ENCODE peak calls at places on chromosomes 12 and 14, in six cellular contexts. K is HepG2, U is K562, P is A549, G is upper lobe of left lung, Q is GM12878. B is an unnamed sample. For H3K4me1, the result is how much of the 10 kb centered on the place peaks cover.

GRCh38 chr12:118467576-118467975 is 91.2 kb downstream of the SUDS3 start:
- ATAC-seq in K (no peak), U (no peak), P (no peak), G (no peak), Q (no peak), B (no peak)

GRCh38 chr14:55265197-55265596 is 6.0 kb upstream of the FBXO34 start:
- ATAC-seq in K (no peak), U (peak), P (no peak), G (no peak), Q (peak), B (no peak)

GRCh38 chr12:44858456-44858855 is 17.7 kb downstream of the NELL2 start:
- ATAC-seq in K (no peak), U (no peak), P (no peak), G (no peak), Q (no peak), B (no peak)

GRCh38 chr12:69838086-69838440 is 13.0 kb downstream of the MYRFL start:
- ATAC-seq in K (no peak), U (no peak), P (no peak), G (no peak), Q (no peak), B (no peak)

GRCh38 chr12:69388371-69388770 is 28.8 kb downstream of the YEATS4 start:
- ATAC-seq in K (peak), U (peak), P (peak), G (no peak), Q (peak), B (no peak)

GRCh38 chr12:9327307-9327706 is 119.1 kb upstream of the PZP start:
- ATAC-seq in K (no peak), U (no peak), P (no peak), G (no peak), Q (no peak), B (no peak)

GRCh38 chr14:72758993-72759392 is 134.9 kb downstream of the DPF3 start:
- ATAC-seq in K (no peak), U (no peak), P (no peak), G (no peak), Q (no peak), B (no peak)

GRCh38 chr12:118979763-118980406 is 1.5 kb upstream of the SRRM4 start:
- ATAC-seq in K (peak), U (peak), P (peak), G (peak), Q (peak), B (no peak)

GRCh38 chr14:96931751-96932150 is 134.6 kb downstream of the VRK1 start:
- ATAC-seq in K (no peak), U (no peak), P (no peak), G (no peak), Q (no peak), B (no peak)

GRCh38 chr14:92942136-92942535 is 19.2 kb downstream of the CHGA start:
- ATAC-seq in K (no peak), U (no peak), P (no peak), G (no peak), Q (no peak), B (no peak)

GRCh38 chr12:114760151-114760877 is 76.3 kb upstream of the TBX3 start:
- ATAC-seq in K (no peak), U (no peak), P (no peak), G (no peak), Q (no peak), B (no peak)

GRCh38 chr12:88325076-88325827 is 183.1 kb downstream of the TMTC3 start:
- ATAC-seq in K (no peak), U (no peak), P (peak), G (peak), Q (no peak), B (peak)

GRCh38 chr14:77040995-77041744 is 12.7 kb upstream of the IRF2BPL start:
- ATAC-seq in K (no peak), U (no peak), P (no peak), G (no peak), Q (no peak), B (no peak)

GRCh38 chr14:78785265-78785664 is 615.1 kb downstream of the NRXN3 start:
- ATAC-seq in K (no peak), U (no peak), P (no peak), G (peak), Q (no peak), B (no peak)

GRCh38 chr12:54991161-54991991 is 6.8 kb upstream of the TESPA1 start:
- ATAC-seq in K (no peak), U (no peak), P (no peak), G (no peak), Q (peak), B (no peak)

GRCh38 chr12:26636710-26637328 is 196.2 kb downstream of the ITPR2 start:
- ATAC-seq in K (peak), U (no peak), P (peak), G (no peak), Q (no peak), B (peak)

GRCh38 chr12:55743131-55743921 is 404 bp downstream of the GDF11 start:
- ATAC-seq in K (peak), U (peak), P (peak), G (peak), Q (peak), B (peak)

GRCh38 chr12:70482764-70483163 is 116.7 kb downstream of the KCNMB4 start:
- ATAC-seq in K (no peak), U (no peak), P (no peak), G (no peak), Q (peak), B (no peak)

GRCh38 chr14:70350078-70350477 is 9.4 kb downstream of the COX16 start:
- ATAC-seq in K (no peak), U (no peak), P (no peak), G (no peak), Q (no peak), B (no peak)

GRCh38 chr14:80978403-80978802 is 23.0 kb downstream of the TSHR start:
- ATAC-seq in K (no peak), U (no peak), P (no peak), G (no peak), Q (no peak), B (no peak)

GRCh38 chr12:47942327-47943230 is 20.8 kb upstream of the TMEM106C start:
- ATAC-seq in K (peak), U (peak), P (no peak), G (no peak), Q (peak), B (peak)

GRCh38 chr14:33509927-33510535 is 440.8 kb downstream of the EGLN3 start:
- ATAC-seq in K (no peak), U (no peak), P (no peak), G (no peak), Q (no peak), B (no peak)

GRCh38 chr14:98136019-98136418 is 1136.0 kb downstream of the BCL11B start:
- ATAC-seq in K (no peak), U (no peak), P (no peak), G (no peak), Q (peak), B (no peak)

GRCh38 chr12:95207407-95207806 is 9.9 kb downstream of the FGD6 start:
- ATAC-seq in K (no peak), U (no peak), P (no peak), G (no peak), Q (no peak), B (no peak)

GRCh38 chr12:12443482-12443881 is 86.6 kb downstream of the BORCS5 start:
- ATAC-seq in K (no peak), U (no peak), P (no peak), G (no peak), Q (no peak), B (peak)

GRCh38 chr14:98984719-98985041 is 287.3 kb downstream of the BCL11B start:
- ATAC-seq in K (no peak), U (peak), P (no peak), G (peak), Q (no peak), B (no peak)

GRCh38 chr12:59382678-59383425 is 213.0 kb upstream of the SLC16A7 start:
- ATAC-seq in K (no peak), U (no peak), P (no peak), G (no peak), Q (no peak), B (no peak)

GRCh38 chr12:123057505-123058265 is 77.2 kb downstream of the ARL6IP4 start:
- ATAC-seq in K (no peak), U (no peak), P (no peak), G (peak), Q (no peak), B (no peak)

GRCh38 chr14:89773644-89774316 is 180.8 kb downstream of the EFCAB11 start:
- ATAC-seq in K (peak), U (peak), P (peak), G (peak), Q (peak), B (no peak)

GRCh38 chr14:95547626-95548327 is 12.9 kb downstream of the GLRX5 start:
- ATAC-seq in K (peak), U (no peak), P (no peak), G (no peak), Q (no peak), B (no peak)

GRCh38 chr12:78863482-78864427 is 819 bp upstream of the SYT1 start:
- ATAC-seq in K (peak), U (no peak), P (peak), G (peak), Q (peak), B (peak)

GRCh38 chr12:11730299-11731041 is 81.0 kb downstream of the ETV6 start:
- ATAC-seq in K (no peak), U (no peak), P (no peak), G (peak), Q (peak), B (no peak)

GRCh38 chr12:56146492-56147460 is 5.6 kb upstream of the MYL6B start:
- ATAC-seq in K (no peak), U (peak), P (no peak), G (no peak), Q (no peak), B (peak)

GRCh38 chr12:93671044-93671443 is 6.1 kb upstream of the CRADD start:
- ATAC-seq in K (no peak), U (no peak), P (no peak), G (no peak), Q (no peak), B (no peak)

GRCh38 chr14:64440494-64440893 is 24.8 kb upstream of the AKAP5 start:
- ATAC-seq in K (no peak), U (no peak), P (no peak), G (no peak), Q (no peak), B (no peak)

GRCh38 chr14:64442300-64442988 is 22.9 kb upstream of the AKAP5 start:
- ATAC-seq in K (no peak), U (no peak), P (no peak), G (no peak), Q (no peak), B (no peak)

GRCh38 chr14:64444140-64444539 is 21.2 kb upstream of the AKAP5 start:
- ATAC-seq in K (no peak), U (no peak), P (no peak), G (no peak), Q (peak), B (no peak)

GRCh38 chr14:64447890-64448667 is 17.2 kb upstream of the AKAP5 start:
- ATAC-seq in K (no peak), U (no peak), P (no peak), G (no peak), Q (no peak), B (no peak)

DNA sequence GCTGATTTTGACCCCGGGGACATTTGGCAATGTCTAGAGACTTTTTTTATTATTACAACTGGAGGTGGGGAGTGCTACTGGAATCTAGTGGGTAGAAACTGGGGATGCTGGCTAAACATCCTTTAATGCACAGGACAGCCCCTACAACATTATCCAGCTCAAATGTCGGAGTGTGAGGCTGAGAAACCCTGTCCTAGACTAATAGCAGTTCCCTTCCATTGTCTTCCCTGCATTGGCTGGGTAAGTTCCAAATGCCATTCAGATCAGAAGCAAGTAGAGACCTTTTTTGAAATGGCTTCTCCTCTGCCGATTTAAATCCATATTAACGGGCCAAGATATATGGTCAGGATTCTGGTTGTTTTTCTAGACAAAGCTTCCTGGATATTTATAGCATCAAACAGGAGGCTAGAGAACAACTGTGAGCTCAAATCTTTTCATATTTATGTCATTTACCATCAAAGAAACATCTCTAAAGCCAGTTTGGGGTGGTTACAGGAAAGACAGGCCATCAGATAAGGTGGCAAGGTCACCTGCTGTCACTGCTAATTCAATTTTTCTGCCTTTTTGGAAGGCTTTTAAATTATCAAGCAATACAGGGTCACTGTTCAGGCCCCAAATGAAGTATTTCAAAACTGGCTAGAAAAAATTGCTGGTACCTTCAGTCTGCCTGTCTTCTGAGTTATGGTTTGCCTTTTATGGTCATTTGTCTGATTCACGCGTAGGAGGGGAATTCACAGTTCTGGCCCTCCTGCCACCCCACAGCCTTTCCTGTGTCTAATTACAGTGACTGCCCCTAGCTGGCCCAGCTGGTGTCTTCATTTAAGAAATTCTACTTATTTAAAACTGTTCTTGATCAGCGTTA is 20.1 kb upstream of the AKAP5 start:
- ATAC-seq in K (no peak), U (peak), P (no peak), G (no peak), Q (peak), B (peak)
- TF ChIP-seq EP300 in K (no peak), U (no peak), P (no peak), G (no peak), Q (peak), B (no peak)

GRCh38 chr12:116615141-116615861 is 56.1 kb downstream of the MAP1LC3B2 start:
- ATAC-seq in K (no peak), U (no peak), P (no peak), G (no peak), Q (no peak), B (no peak)
- H3K4me1 ChIP-seq in K (under half), U (under half), P (under half), G (under half), Q (under half), B (under half)

GRCh38 chr12:75725505-75726120 is 214.2 kb upstream of the KRR1 start:
- ATAC-seq in K (peak), U (peak), P (peak), G (no peak), Q (peak), B (no peak)
- TF ChIP-seq EP300 in K (no peak), U (no peak), P (no peak), G (no peak), Q (no peak), B (no peak)

GRCh38 chr12:1799068-1799881 is 21.1 kb upstream of the LRTM2 start:
- ATAC-seq in K (no peak), U (no peak), P (no peak), G (no peak), Q (no peak), B (no peak)

GRCh38 chr12:1800646-1801284 is 19.6 kb upstream of the LRTM2 start:
- ATAC-seq in K (peak), U (peak), P (peak), G (no peak), Q (peak), B (no peak)

GRCh38 chr12:1798734-1799067 is 21.7 kb upstream of the LRTM2 start:
- ATAC-seq in K (no peak), U (no peak), P (no peak), G (no peak), Q (no peak), B (no peak)

GRCh38 chr12:1801285-1801975 is 18.9 kb upstream of the LRTM2 start:
- ATAC-seq in K (no peak), U (no peak), P (no peak), G (no peak), Q (no peak), B (no peak)

DNA sequence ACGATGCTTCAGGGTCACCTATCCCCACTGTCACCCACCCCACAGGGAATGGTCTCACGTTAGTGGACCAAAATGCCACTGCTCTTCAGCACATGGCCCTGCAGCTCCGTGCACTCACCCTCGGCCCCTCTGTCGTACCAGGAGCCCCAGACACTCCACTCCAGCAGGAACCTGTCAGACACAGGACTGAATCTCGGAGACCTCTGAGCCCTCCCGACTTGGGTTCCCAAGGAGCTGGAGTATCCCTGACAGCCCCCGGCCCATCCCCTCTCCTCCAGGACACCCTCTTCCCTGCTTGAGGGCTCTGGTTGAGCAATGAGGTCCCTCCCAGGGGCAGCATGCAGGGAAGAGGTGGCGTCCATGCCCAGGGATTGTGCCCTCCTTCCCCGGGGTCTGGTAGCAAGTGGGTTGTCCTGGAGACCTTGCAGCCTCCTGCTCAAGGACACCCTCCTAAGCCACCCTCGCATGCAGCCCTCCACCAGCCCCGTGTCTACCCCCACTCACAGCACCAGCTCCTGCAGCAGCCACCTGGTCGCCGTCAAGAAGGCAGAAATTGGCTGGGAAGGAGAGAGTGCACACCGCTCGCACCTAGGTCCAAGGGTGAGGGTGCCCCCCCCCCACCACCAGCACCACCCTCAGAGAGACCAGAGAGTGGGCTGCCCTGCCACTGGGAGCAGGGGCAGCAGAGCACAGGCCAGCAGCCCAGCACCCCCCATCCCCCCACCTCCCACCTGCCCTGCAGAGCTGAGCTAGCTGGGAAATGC is 20.3 kb upstream of the LRTM2 start:
- ATAC-seq in K (no peak), U (no peak), P (no peak), G (no peak), Q (no peak), B (no peak)
- H3K4me1 ChIP-seq in K (under half), U (under half), P (under half), G (under half), Q (under half), B (under half)

GRCh38 chr12:22539055-22539454 is 5.3 kb downstream of the C2CD5 start:
- ATAC-seq in K (no peak), U (no peak), P (no peak), G (peak), Q (no peak), B (no peak)
- TF ChIP-seq EP300 in K (no peak), U (no peak), P (no peak), G (no peak), Q (no peak), B (no peak)

DNA sequence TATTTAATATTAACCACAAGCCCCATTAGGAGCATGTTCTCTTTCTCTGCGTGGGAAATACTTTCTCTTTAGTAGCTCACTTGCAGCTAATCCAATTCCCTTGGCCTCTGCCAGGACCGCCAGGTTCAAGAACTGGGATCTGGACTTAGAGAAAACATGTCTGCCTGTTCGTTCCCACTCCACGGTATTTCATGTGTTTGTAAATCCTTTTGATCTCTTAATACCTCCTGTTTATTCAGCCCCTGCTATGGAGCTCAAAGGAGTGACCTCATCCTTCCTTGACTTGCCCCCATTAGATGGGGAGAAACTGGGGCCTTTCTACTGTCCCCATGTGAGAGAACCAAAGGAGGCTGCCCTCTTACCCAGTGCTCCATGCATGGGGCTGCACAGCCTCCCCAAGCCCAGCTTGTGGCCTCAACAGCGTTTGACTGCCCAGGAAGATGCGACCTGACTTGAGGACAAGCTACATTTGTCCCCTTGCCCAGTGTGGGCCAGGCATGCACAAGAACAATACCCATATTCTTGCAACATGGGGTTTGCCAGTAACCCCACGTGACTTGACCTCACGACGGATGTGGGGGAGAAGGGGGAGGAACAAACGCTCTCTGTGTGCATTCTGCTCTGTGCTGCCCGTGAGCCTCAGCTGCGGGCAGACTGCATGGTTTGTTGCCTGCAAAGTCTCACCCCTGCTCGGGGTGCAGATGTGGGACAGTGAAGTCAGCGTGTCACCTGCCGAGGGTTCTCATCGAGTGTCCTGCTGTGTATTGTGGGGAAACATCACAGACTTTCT is 30.3 kb downstream of the CD9 start:
- ATAC-seq in K (peak), U (no peak), P (no peak), G (peak), Q (peak), B (peak)
- H3K4me1 ChIP-seq in K (half or more), U (under half), P (under half), G (half or more), Q (under half), B (half or more)

GRCh38 chr12:132524405-132524804 is 34.5 kb downstream of the FBRSL1 start:
- ATAC-seq in K (no peak), U (no peak), P (peak), G (no peak), Q (peak), B (no peak)
- TF ChIP-seq EP300 in K (no peak), U (no peak), P (no peak), G (no peak), Q (no peak), B (no peak)